ENCODE peak calls at places on chromosomes 13 and 19, in five cellular contexts. R is mammary epithelial cell, I is mucosa of descending colon, E is fibroblast of lung, C is OCI-LY7. L is an unnamed sample. For H3K36me3, the result is how much of the 10 kb centered on the place peaks cover.

GRCh38 chr19:38745316-38745715 is 1.0 kb upstream of the CAPN12 start:
- DNase-seq in R (peak), I (no peak), E (no peak), C (no peak), L (no peak)

GRCh38 chr13:95601906-95602305 is 42.6 kb downstream of the DZIP1 start:
- DNase-seq in R (no peak), I (no peak), E (no peak), C (no peak), L (no peak)

GRCh38 chr13:49561064-49561410 is 24.3 kb downstream of the RCBTB1 start:
- DNase-seq in R (no peak), I (no peak), E (peak), C (no peak), L (no peak)

GRCh38 chr19:6801397-6802086 is 29.0 kb downstream of the VAV1 start:
- DNase-seq in R (no peak), I (peak), E (peak), C (peak), L (no peak)

GRCh38 chr13:86087241-86087640 is 288.0 kb upstream of the SLITRK6 start:
- DNase-seq in R (peak), I (no peak), E (peak), C (no peak), L (no peak)

GRCh38 chr13:99959538-99960230 is 11.9 kb downstream of the ZIC5 start:
- DNase-seq in R (peak), I (no peak), E (no peak), C (no peak), L (no peak)

GRCh38 chr13:68064371-68064770 is 834.2 kb upstream of the PCDH9 start:
- DNase-seq in R (no peak), I (no peak), E (peak), C (no peak), L (no peak)

GRCh38 chr13:71979616-71980015 is 112.6 kb upstream of the DACH1 start:
- DNase-seq in R (peak), I (peak), E (peak), C (peak), L (no peak)

GRCh38 chr13:52353116-52353718 is 52.8 kb downstream of the THSD1 start:
- DNase-seq in R (peak), I (no peak), E (peak), C (no peak), L (no peak)

GRCh38 chr13:31786011-31786410 is 46.7 kb downstream of the RXFP2 start:
- DNase-seq in R (peak), I (no peak), E (peak), C (no peak), L (no peak)

GRCh38 chr19:18239303-18239702 is 13.1 kb upstream of the PDE4C start:
- DNase-seq in R (no peak), I (no peak), E (no peak), C (no peak), L (no peak)

GRCh38 chr19:6667114-6667627 is 2.8 kb downstream of the TNFSF14 start:
- DNase-seq in R (no peak), I (no peak), E (no peak), C (no peak), L (no peak)

GRCh38 chr13:112835344-112835743 is 133.7 kb upstream of the MCF2L start:
- DNase-seq in R (no peak), I (no peak), E (no peak), C (no peak), L (no peak)

GRCh38 chr13:109606404-109607028 is 179.9 kb downstream of the IRS2 start:
- DNase-seq in R (no peak), I (no peak), E (no peak), C (no peak), L (no peak)

GRCh38 chr19:11541238-11541637 is 2.6 kb downstream of the CNN1 start:
- DNase-seq in R (no peak), I (no peak), E (no peak), C (peak), L (no peak)

GRCh38 chr13:110937511-110938303 is 22.8 kb upstream of the ANKRD10 start:
- DNase-seq in R (no peak), I (no peak), E (no peak), C (no peak), L (no peak)

GRCh38 chr13:102571075-102571474 is 25.7 kb upstream of the TPP2 start:
- DNase-seq in R (no peak), I (no peak), E (no peak), C (no peak), L (no peak)

GRCh38 chr19:38206006-38206745 is 17.8 kb downstream of the DPF1 start:
- DNase-seq in R (no peak), I (no peak), E (no peak), C (no peak), L (no peak)

GRCh38 chr13:78881746-78882145 is 222.8 kb upstream of the OBI1 start:
- DNase-seq in R (no peak), I (no peak), E (no peak), C (no peak), L (no peak)

GRCh38 chr13:75704942-75705320 is 68.8 kb downstream of the LMO7 start:
- DNase-seq in R (peak), I (peak), E (no peak), C (no peak), L (no peak)

GRCh38 chr19:41537789-41538188 is 38.2 kb upstream of the CEACAM21 start:
- DNase-seq in R (peak), I (peak), E (no peak), C (peak), L (no peak)

GRCh38 chr13:100197591-100198365 is 108.9 kb downstream of the PCCA start:
- DNase-seq in R (peak), I (peak), E (peak), C (no peak), L (no peak)

GRCh38 chr13:49184621-49185020 is 35.5 kb upstream of the MLNR start:
- DNase-seq in R (no peak), I (no peak), E (no peak), C (no peak), L (no peak)

GRCh38 chr19:48637948-48638830 is 1.0 kb upstream of the DBP start:
- DNase-seq in R (peak), I (peak), E (peak), C (peak), L (peak)

GRCh38 chr19:49084206-49085019 is 838 bp upstream of the SNRNP70 start:
- DNase-seq in R (no peak), I (peak), E (no peak), C (no peak), L (no peak)

GRCh38 chr13:26785845-26786630 is 25.5 kb upstream of the GPR12 start:
- DNase-seq in R (peak), I (peak), E (no peak), C (peak), L (no peak)
- H3K4me3 ChIP-seq in R (no peak), I (no peak), E (no peak), C (peak), L (no peak)

GRCh38 chr19:5141926-5142724 is 173.2 kb downstream of the KDM4B start:
- DNase-seq in R (no peak), I (no peak), E (no peak), C (no peak), L (no peak)
- H3K36me3 ChIP-seq in R (under half), I (under half), E (under half), C (under half), L (under half)

GRCh38 chr19:55178781-55179569 is 1.1 kb downstream of the SYT5 start:
- DNase-seq in R (peak), I (peak), E (peak), C (peak), L (peak)
- H3K4me3 ChIP-seq in R (no peak), I (no peak), E (peak), C (peak), L (no peak)

GRCh38 chr13:24888291-24888931 is 124.4 kb downstream of the RNF17 start:
- DNase-seq in R (no peak), I (no peak), E (no peak), C (no peak), L (no peak)

GRCh38 chr13:24890256-24890655 is 126.3 kb downstream of the RNF17 start:
- DNase-seq in R (no peak), I (no peak), E (no peak), C (no peak), L (no peak)

GRCh38 chr13:24892844-24893243 is 128.9 kb downstream of the RNF17 start:
- DNase-seq in R (no peak), I (no peak), E (peak), C (no peak), L (no peak)

GRCh38 chr13:24891476-24892108 is 127.6 kb downstream of the RNF17 start:
- DNase-seq in R (no peak), I (no peak), E (no peak), C (no peak), L (no peak)

GRCh38 chr13:24887759-24888158 is 123.8 kb downstream of the RNF17 start:
- DNase-seq in R (no peak), I (no peak), E (no peak), C (no peak), L (no peak)
- H3K36me3 ChIP-seq in R (under half), I (under half), E (under half), C (half or more), L (under half)

GRCh38 chr13:114199961-114200672 is 21.1 kb downstream of the CFAP97D2 start:
- DNase-seq in R (no peak), I (no peak), E (no peak), C (no peak), L (no peak)

GRCh38 chr13:114202581-114202980 is 23.5 kb downstream of the CFAP97D2 start:
- DNase-seq in R (no peak), I (no peak), E (no peak), C (no peak), L (no peak)

GRCh38 chr13:114204894-114205293 is 25.8 kb downstream of the CFAP97D2 start:
- DNase-seq in R (no peak), I (no peak), E (no peak), C (no peak), L (no peak)

GRCh38 chr13:114200673-114201005 is 21.6 kb downstream of the CFAP97D2 start:
- DNase-seq in R (no peak), I (no peak), E (peak), C (no peak), L (no peak)

DNA sequence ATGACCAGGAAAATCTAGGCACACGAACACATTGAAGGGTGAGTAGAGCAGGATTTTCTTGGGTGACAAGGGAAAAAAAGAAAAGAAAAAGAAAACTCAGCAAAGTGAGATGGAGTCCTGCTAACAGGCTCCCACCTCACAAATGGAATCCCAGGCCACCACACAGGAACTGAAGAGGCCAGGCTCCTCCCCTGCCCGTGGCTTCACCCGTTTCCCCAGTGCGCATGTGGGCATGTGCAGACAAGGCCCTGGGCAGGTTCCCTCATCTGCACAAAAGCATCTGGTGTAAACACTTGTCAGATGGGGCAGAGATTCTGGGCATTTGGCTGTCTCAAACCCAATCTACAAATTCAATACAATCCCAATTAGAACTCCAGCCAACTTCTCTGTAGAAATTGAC is 24.5 kb downstream of the CFAP97D2 start:
- DNase-seq in R (peak), I (no peak), E (no peak), C (no peak), L (no peak)
- H3K4me3 ChIP-seq in R (no peak), I (no peak), E (no peak), C (no peak), L (no peak)

GRCh38 chr13:20501548-20501947 is 24.1 kb downstream of the CRYL1 start:
- DNase-seq in R (no peak), I (no peak), E (no peak), C (no peak), L (no peak)
- H3K36me3 ChIP-seq in R (under half), I (under half), E (under half), C (under half), L (under half)

GRCh38 chr13:33347866-33348265 is 62.3 kb upstream of the STARD13 start:
- DNase-seq in R (no peak), I (no peak), E (peak), C (no peak), L (no peak)
- H3K4me3 ChIP-seq in R (no peak), I (no peak), E (no peak), C (no peak), L (no peak)

GRCh38 chr19:19526581-19527370 is 1.9 kb upstream of the YJEFN3 start:
- DNase-seq in R (no peak), I (no peak), E (no peak), C (peak), L (no peak)
- H3K36me3 ChIP-seq in R (under half), I (under half), E (under half), C (under half), L (under half)

GRCh38 chr19:2374808-2375207 is 14.7 kb downstream of the TMPRSS9 start:
- DNase-seq in R (no peak), I (no peak), E (no peak), C (no peak), L (no peak)
- H3K4me3 ChIP-seq in R (no peak), I (no peak), E (no peak), C (no peak), L (no peak)

GRCh38 chr19:55240713-55241020 is 12.1 kb upstream of the TMEM86B start:
- DNase-seq in R (no peak), I (no peak), E (no peak), C (no peak), L (no peak)
- H3K36me3 ChIP-seq in R (under half), I (under half), E (under half), C (half or more), L (half or more)

L was measured in tibial nerve.